ENCODE peak calls at places on chromosome 18, in eight cellular contexts. R is LoVo; O is stimulated activated CD4-positive, alpha-beta T cell treated with anti-CD3 and anti-CD28 coated beads, TNF-alpha, amount 100 ng/mL, for 4 hours; S is astrocyte of the spinal cord; Z is CD8-positive, alpha-beta T cell; W is left lobe of liver; L is left ventricle myocardium inferior; J is prostate gland. F is an unnamed sample.

GRCh38 chr18:39994521-39994920 is 1960.5 kb upstream of the PIK3C3 start:
- DNase-seq in R (no peak), O (no peak), S (no peak), Z (no peak), W (no peak), L (no peak), J (no peak), F (no peak)

GRCh38 chr18:7000484-7001096 is 117.0 kb downstream of the LAMA1 start:
- DNase-seq in R (peak; percentile 12), O (no peak), S (peak; percentile 7), Z (no peak), W (no peak), L (no peak), J (peak; percentile 37), F (no peak)

GRCh38 chr18:56650056-56650455 is 1.1 kb upstream of the WDR7 start:
- DNase-seq in R (no peak), O (no peak), S (no peak), Z (no peak), W (no peak), L (no peak), J (no peak), F (no peak)

GRCh38 chr18:51490417-51490816 is 292.9 kb upstream of the MEX3C start:
- DNase-seq in R (no peak), O (no peak), S (no peak), Z (no peak), W (no peak), L (no peak), J (no peak), F (no peak)

GRCh38 chr18:48992133-48992532 is 41.4 kb upstream of the SMAD7 start:
- DNase-seq in R (no peak), O (no peak), S (no peak), Z (no peak), W (no peak), L (no peak), J (no peak), F (no peak)

GRCh38 chr18:10404148-10404547 is 50.3 kb upstream of the APCDD1 start:
- DNase-seq in R (no peak), O (no peak), S (no peak), Z (no peak), W (no peak), L (no peak), J (no peak), F (no peak)

GRCh38 chr18:26133652-26134051 is at the start of gene PSMA8:
- DNase-seq in R (no peak), O (peak; percentile 24), S (no peak), Z (peak; percentile 35), W (no peak), L (peak; percentile 16), J (no peak), F (no peak)

GRCh38 chr18:12659904-12660605 is 2.1 kb upstream of the SPIRE1 start:
- DNase-seq in R (peak; percentile 78), O (no peak), S (peak; percentile 74), Z (peak; percentile 31), W (no peak), L (no peak), J (peak; percentile 40), F (no peak)

GRCh38 chr18:49618741-49619392 is 57.0 kb downstream of the LIPG start:
- DNase-seq in R (peak; percentile 50), O (no peak), S (no peak), Z (no peak), W (no peak), L (no peak), J (peak; percentile 35), F (no peak)

GRCh38 chr18:3688682-3689081 is 238.7 kb downstream of the TGIF1 start:
- DNase-seq in R (no peak), O (no peak), S (peak; percentile 98), Z (no peak), W (no peak), L (no peak), J (no peak), F (no peak)

GRCh38 chr18:79693561-79694205 is 14.1 kb downstream of the CTDP1 start:
- DNase-seq in R (no peak), O (no peak), S (no peak), Z (no peak), W (no peak), L (peak; percentile 52), J (no peak), F (no peak)

GRCh38 chr18:8333961-8334360 is 275.3 kb upstream of the RAB12 start:
- DNase-seq in R (no peak), O (no peak), S (no peak), Z (no peak), W (no peak), L (no peak), J (peak; percentile 46), F (no peak)

GRCh38 chr18:35504996-35505395 is 7.2 kb upstream of the INO80C start:
- DNase-seq in R (no peak), O (no peak), S (no peak), Z (no peak), W (no peak), L (no peak), J (no peak), F (no peak)

GRCh38 chr18:62264984-62265383 is 60.1 kb upstream of the TNFRSF11A start:
- DNase-seq in R (no peak), O (no peak), S (no peak), Z (no peak), W (no peak), L (no peak), J (no peak), F (no peak)

GRCh38 chr18:1983746-1984515 is 587.4 kb downstream of the METTL4 start:
- DNase-seq in R (no peak), O (no peak), S (no peak), Z (no peak), W (no peak), L (no peak), J (no peak), F (no peak)

GRCh38 chr18:25425030-25425429 is 73.1 kb upstream of the ZNF521 start:
- DNase-seq in R (no peak), O (no peak), S (no peak), Z (no peak), W (no peak), L (no peak), J (no peak), F (no peak)

GRCh38 chr18:36365836-36366775 is 68.6 kb downstream of the FHOD3 start:
- DNase-seq in R (no peak), O (no peak), S (no peak), Z (no peak), W (no peak), L (no peak), J (no peak), F (no peak)

GRCh38 chr18:33201509-33201926 is 239.0 kb downstream of the CCDC178 start:
- DNase-seq in R (no peak), O (no peak), S (peak; percentile 69), Z (no peak), W (no peak), L (no peak), J (no peak), F (no peak)

GRCh38 chr18:23585007-23585871 is 1.1 kb downstream of the NPC1 start:
- DNase-seq in R (peak; percentile 54), O (peak; percentile 6), S (peak; percentile 28), Z (peak; percentile 31), W (no peak), L (no peak), J (peak; percentile 17), F (no peak)

GRCh38 chr18:63132819-63133200 is 186.8 kb downstream of the BCL2 start:
- DNase-seq in R (no peak), O (no peak), S (no peak), Z (no peak), W (peak; percentile 81), L (no peak), J (peak; percentile 74), F (no peak)

GRCh38 chr18:40874233-40874632 is 1080.8 kb upstream of the PIK3C3 start:
- DNase-seq in R (no peak), O (no peak), S (peak; percentile 34), Z (no peak), W (no peak), L (no peak), J (no peak), F (no peak)

GRCh38 chr18:64017870-64018269 is 48.0 kb downstream of the SERPINB8 start:
- DNase-seq in R (peak; percentile 24), O (no peak), S (peak; percentile 27), Z (no peak), W (no peak), L (no peak), J (no peak), F (no peak)

GRCh38 chr18:46356278-46357033 is 252.3 kb downstream of the HAUS1 start:
- DNase-seq in R (no peak), O (no peak), S (no peak), Z (no peak), W (no peak), L (peak; percentile 33), J (no peak), F (no peak)

GRCh38 chr18:9831046-9831722 is 54.6 kb upstream of the TXNDC2 start:
- DNase-seq in R (no peak), O (no peak), S (no peak), Z (no peak), W (no peak), L (no peak), J (peak; percentile 1), F (no peak)

GRCh38 chr18:75075016-75075305 is 134.0 kb downstream of the PTGR3 start:
- DNase-seq in R (no peak), O (no peak), S (no peak), Z (no peak), W (no peak), L (no peak), J (no peak), F (no peak)

GRCh38 chr18:56283346-56283745 is 355.0 kb downstream of the TXNL1 start:
- DNase-seq in R (no peak), O (no peak), S (no peak), Z (no peak), W (no peak), L (no peak), J (no peak), F (no peak)

GRCh38 chr18:31740180-31740579 is 20.5 kb downstream of the SLC25A52 start:
- DNase-seq in R (no peak), O (no peak), S (no peak), Z (no peak), W (peak; percentile 63), L (no peak), J (no peak), F (no peak)

GRCh38 chr18:54269924-54270844 is 867 bp downstream of the POLI start:
- DNase-seq in R (peak; percentile 57), O (no peak), S (peak; percentile 47), Z (peak; percentile 41), W (peak; percentile 51), L (no peak), J (peak; percentile 39), F (no peak)

GRCh38 chr18:23267447-23267776 is 132.1 kb downstream of the CABLES1 start:
- DNase-seq in R (no peak), O (no peak), S (no peak), Z (no peak), W (no peak), L (no peak), J (no peak), F (no peak)

GRCh38 chr18:48740846-48741485 is 202.1 kb downstream of the CTIF start:
- DNase-seq in R (no peak), O (no peak), S (no peak), Z (no peak), W (no peak), L (no peak), J (no peak), F (no peak)

F was measured in lower lobe of right lung.